ENCODE peak calls at places on chromosomes 13 and 19, in ten cellular contexts. S, I, J, Q, M, X, P, V, W and N are unnamed samples.

GRCh38 chr13:41402695-41403511 is 54.4 kb upstream of the RGCC start:
- DNase-seq in X (no peak), J (no peak), P (no peak), S (no peak), V (no peak), W (no peak), I (no peak), Q (no peak), M (no peak), N (no peak)

GRCh38 chr13:104106705-104107393 is 1040.6 kb upstream of the SLC10A2 start:
- DNase-seq in Q (no peak), W (no peak), S (no peak), J (peak; percentile 24), V (no peak), I (no peak), X (peak; percentile 20), P (no peak), M (no peak), N (no peak)

GRCh38 chr13:25001807-25002206 is 94.1 kb upstream of the PABPC3 start:
- DNase-seq in Q (no peak), W (no peak), X (no peak), V (no peak), I (no peak), P (no peak), J (no peak), S (no peak), M (no peak), N (no peak)

GRCh38 chr19:19119325-19120237 is 18.7 kb downstream of the TMEM161A start:
- DNase-seq in I (no peak), P (no peak), Q (no peak), S (no peak), M (no peak), X (no peak), W (no peak), V (no peak), J (no peak), N (no peak)

GRCh38 chr19:6663236-6664187 is 6.4 kb downstream of the TNFSF14 start:
- DNase-seq in P (no peak), I (no peak), Q (no peak), J (no peak), W (no peak), X (no peak), V (no peak), S (no peak), M (peak; percentile 53), N (no peak)

GRCh38 chr19:50569023-50569697 is 925 bp upstream of the LRRC4B start:
- DNase-seq in I (no peak), P (no peak), M (no peak), V (no peak), Q (no peak), J (no peak), S (no peak), W (no peak), X (no peak), N (no peak)

GRCh38 chr19:23409392-23410048 is 14.2 kb upstream of the ZNF91 start:
- DNase-seq in W (no peak), I (no peak), V (no peak), P (no peak), X (no peak), M (no peak), S (no peak), Q (no peak), J (no peak), N (no peak)

GRCh38 chr19:33438016-33438671 is 64.6 kb downstream of the CEBPG start:
- DNase-seq in J (no peak), M (peak; percentile 34), V (peak; percentile 69), W (no peak), Q (no peak), X (peak; percentile 10), S (no peak), P (no peak), I (no peak), N (no peak)

GRCh38 chr13:94154362-94154761 is 325.1 kb downstream of the DCT start:
- DNase-seq in V (no peak), I (no peak), X (peak; percentile 35), S (no peak), W (no peak), Q (peak; percentile 49), M (peak; percentile 50), P (no peak), J (peak; percentile 44), N (peak; percentile 81)

GRCh38 chr19:13267131-13267530 is 116.9 kb downstream of the IER2 start:
- DNase-seq in J (no peak), I (no peak), Q (no peak), V (no peak), M (no peak), X (no peak), P (no peak), W (no peak), S (no peak), N (no peak)

GRCh38 chr13:86020350-86021002 is 221.3 kb upstream of the SLITRK6 start:
- DNase-seq in P (no peak), J (no peak), I (no peak), M (peak; percentile 1), X (peak; percentile 41), Q (no peak), V (no peak), W (no peak), S (peak; percentile 76), N (no peak)

GRCh38 chr19:1532003-1532402 is 8.1 kb downstream of the PLK5 start:
- DNase-seq in W (no peak), J (no peak), V (no peak), M (no peak), I (no peak), X (no peak), P (no peak), Q (no peak), S (no peak), N (no peak)

GRCh38 chr19:14480695-14481069 is 5.5 kb upstream of the PTGER1 start:
- DNase-seq in M (peak; percentile 33), Q (no peak), S (peak; percentile 67), P (no peak), J (no peak), V (no peak), X (peak; percentile 85), W (no peak), I (no peak), N (no peak)

GRCh38 chr19:14149509-14149994 is 13.2 kb upstream of the ASF1B start:
- DNase-seq in J (peak; percentile 39), I (peak; percentile 86), P (peak; percentile 31), Q (no peak), V (peak; percentile 88), X (no peak), M (peak; percentile 51), W (peak; percentile 67), S (no peak), N (no peak)

GRCh38 chr13:69857188-69857821 is 250.3 kb upstream of the ATXN8OS start:
- DNase-seq in M (peak; percentile 50), X (peak; percentile 1), S (peak; percentile 49), J (no peak), V (no peak), P (no peak), Q (no peak), I (no peak), W (no peak), N (no peak)

GRCh38 chr13:98171806-98172569 is 5.1 kb downstream of the RNF113B start:
- DNase-seq in S (peak; percentile 54), V (peak; percentile 65), X (peak; percentile 32), W (no peak), I (peak; percentile 68), P (no peak), Q (no peak), M (peak; percentile 78), J (peak; percentile 33), N (no peak)

GRCh38 chr13:97999653-98000052 is 46.2 kb downstream of the IPO5 start:
- DNase-seq in W (no peak), P (no peak), V (no peak), X (no peak), Q (no peak), J (no peak), S (no peak), M (no peak), I (no peak), N (no peak)

GRCh38 chr13:31797154-31797775 is 57.9 kb downstream of the RXFP2 start:
- DNase-seq in Q (no peak), S (peak; percentile 42), J (no peak), I (no peak), V (no peak), P (no peak), X (peak; percentile 55), M (peak; percentile 76), W (no peak), N (no peak)

GRCh38 chr13:20990910-20991525 is 70.4 kb downstream of the LATS2 start:
- DNase-seq in X (no peak), I (no peak), V (no peak), M (peak; percentile 28), Q (no peak), P (no peak), S (no peak), W (no peak), J (no peak), N (no peak)
- H3K4me1 ChIP-seq in X (peaks cover 16% of the 10 kb centered on the region), I (peaks cover 16% of the 10 kb centered on the region), V (peaks cover 37% of the 10 kb centered on the region), M (peaks cover 31% of the 10 kb centered on the region), Q (no peaks in the 10 kb centered on the region), P (no peaks in the 10 kb centered on the region), S (peaks cover 11% of the 10 kb centered on the region), W (no peaks in the 10 kb centered on the region), J (no peaks in the 10 kb centered on the region), N (no peaks in the 10 kb centered on the region)

DNA sequence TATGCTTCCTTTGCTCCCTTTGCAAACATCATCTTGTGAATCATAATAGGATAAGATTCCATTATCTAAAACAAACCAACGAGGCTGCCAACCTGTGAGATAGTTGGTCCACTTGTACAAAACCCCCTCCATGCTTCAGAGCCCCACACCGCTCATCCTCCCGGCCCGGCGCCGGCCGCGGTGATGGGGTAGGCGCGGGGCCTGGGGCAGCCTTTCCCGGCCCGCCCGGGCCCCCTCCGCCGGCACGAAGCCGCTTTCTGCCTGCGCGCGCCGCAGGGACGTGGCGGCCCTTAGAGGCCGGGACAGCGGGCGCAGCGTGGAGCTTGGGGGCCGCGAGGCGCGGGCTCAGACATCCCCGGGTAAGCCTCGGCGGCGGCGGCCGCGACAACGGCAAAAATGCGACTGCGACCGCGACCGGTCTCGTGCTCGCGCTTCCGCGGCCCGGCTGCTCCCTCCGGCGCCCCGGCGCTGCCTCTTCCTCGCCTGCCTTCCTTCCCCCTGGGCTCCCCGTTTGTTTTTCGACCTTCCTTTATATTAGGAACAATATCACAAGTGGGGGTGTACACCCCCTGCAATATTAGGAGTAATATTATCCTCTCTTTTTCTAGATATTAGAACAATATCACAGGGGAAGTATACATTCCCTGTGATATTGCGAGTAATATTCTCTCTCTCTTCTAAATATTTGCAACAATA is 54.0 kb upstream of the CEACAM21 start:
- DNase-seq in I (no peak), M (peak; percentile 10), V (peak; percentile 76), P (peak; percentile 27), J (no peak), X (no peak), W (peak; percentile 31), S (no peak), Q (no peak), N (no peak)
- H3K4me3 ChIP-seq in I (peak overlapping the region; percentile 47), M (peak overlapping the region; percentile 57), V (peak overlapping the region; percentile 57), P (peak overlapping the region; percentile 35), J (no peak overlapping the region), X (no peak overlapping the region), W (peak overlapping the region; percentile 63), S (no peak overlapping the region), Q (no peak overlapping the region), N (peak overlapping the region; percentile 39)

GRCh38 chr19:29673451-29674371 is 8.4 kb downstream of the PLEKHF1 start:
- DNase-seq in X (no peak), P (peak; percentile 44), W (no peak), M (no peak), Q (no peak), I (no peak), J (no peak), S (no peak), V (no peak), N (no peak)
- H3K4me1 ChIP-seq in X (peaks cover 5% of the 10 kb centered on the region), P (peaks cover 83% of the 10 kb centered on the region), W (peaks cover 98% of the 10 kb centered on the region), M (no peaks in the 10 kb centered on the region), Q (no peaks in the 10 kb centered on the region), I (peaks cover 74% of the 10 kb centered on the region), J (peaks cover 47% of the 10 kb centered on the region), S (peaks cover 17% of the 10 kb centered on the region), V (peaks cover 46% of the 10 kb centered on the region), N (peaks cover 38% of the 10 kb centered on the region)

GRCh38 chr13:43316997-43317396 is 293.6 kb downstream of the DNAJC15 start:
- DNase-seq in P (no peak), W (no peak), V (no peak), J (no peak), I (no peak), Q (no peak), M (peak; percentile 78), X (peak; percentile 67), S (peak; percentile 50), N (no peak)
- H3K4me3 ChIP-seq in P (no peak overlapping the region), W (no peak overlapping the region), V (no peak overlapping the region), J (no peak overlapping the region), I (no peak overlapping the region), Q (no peak overlapping the region), M (peak overlapping the region; percentile 44), X (no peak overlapping the region), S (no peak overlapping the region), N (peak overlapping the region; percentile 22)